ENCODE peak calls at places on chromosomes 4 and X, in nine cellular contexts. I is fibroblast of pulmonary artery, N is bronchial epithelial cell, G is cardiac fibroblast, W is colonic mucosa, Z is AG04450, U is Peyer's patch, A is cardiac muscle cell, X is breast epithelium. R is an unnamed sample.

GRCh38 chr4:52376107-52376704 is 282.9 kb downstream of the USP46 start:
- DNase-seq in I (peak), N (peak), G (peak), W (peak), Z (peak), U (no peak), A (peak), X (no peak), R (peak)

GRCh38 chrX:53435997-53436396 is 1.8 kb upstream of the HSD17B10 start:
- DNase-seq in I (peak), N (peak), G (peak), W (peak), Z (no peak), U (peak), A (peak), X (peak), R (peak)

GRCh38 chr4:3442460-3442958 is 741 bp downstream of the HGFAC start:
- DNase-seq in I (no peak), N (no peak), G (no peak), W (no peak), Z (no peak), U (no peak), A (no peak), X (no peak), R (no peak)

GRCh38 chr4:139943277-139943676 is 210.7 kb downstream of the MAML3 start:
- DNase-seq in I (no peak), N (no peak), G (no peak), W (no peak), Z (no peak), U (no peak), A (peak), X (no peak), R (no peak)

GRCh38 chr4:107380836-107381438 is 339.1 kb downstream of the PAPSS1 start:
- DNase-seq in I (no peak), N (no peak), G (no peak), W (no peak), Z (no peak), U (no peak), A (no peak), X (no peak), R (no peak)

GRCh38 chrX:80663331-80663730 is 146.3 kb downstream of the BRWD3 start:
- DNase-seq in I (no peak), N (no peak), G (no peak), W (no peak), Z (no peak), U (no peak), A (no peak), X (no peak), R (no peak)

GRCh38 chr4:2354760-2355159 is 63.7 kb downstream of the ZFYVE28 start:
- DNase-seq in I (no peak), N (no peak), G (no peak), W (no peak), Z (no peak), U (no peak), A (no peak), X (peak), R (peak)

GRCh38 chr4:44532851-44533250 is 84.2 kb upstream of the KCTD8 start:
- DNase-seq in I (peak), N (no peak), G (peak), W (no peak), Z (no peak), U (no peak), A (no peak), X (no peak), R (no peak)

GRCh38 chr4:57073559-57073958 is 36.6 kb downstream of the IGFBP7 start:
- DNase-seq in I (no peak), N (no peak), G (no peak), W (no peak), Z (no peak), U (no peak), A (no peak), X (no peak), R (no peak)

GRCh38 chr4:32574803-32575202 is 1854.6 kb downstream of the PCDH7 start:
- DNase-seq in I (no peak), N (no peak), G (no peak), W (no peak), Z (no peak), U (no peak), A (no peak), X (no peak), R (no peak)

GRCh38 chr4:184331155-184331995 is 113.7 kb upstream of the ENPP6 start:
- DNase-seq in I (no peak), N (peak), G (no peak), W (peak), Z (no peak), U (no peak), A (no peak), X (peak), R (no peak)

GRCh38 chr4:1854752-1855151 is 1.2 kb downstream of the LETM1 start:
- DNase-seq in I (no peak), N (no peak), G (no peak), W (no peak), Z (no peak), U (no peak), A (no peak), X (no peak), R (no peak)

GRCh38 chr4:99436976-99437655 is 2.0 kb upstream of the ADH7 start:
- DNase-seq in I (no peak), N (peak), G (no peak), W (no peak), Z (no peak), U (no peak), A (no peak), X (no peak), R (no peak)

GRCh38 chr4:48341776-48342558 is 638 bp downstream of the SLAIN2 start:
- DNase-seq in I (peak), N (no peak), G (peak), W (peak), Z (no peak), U (peak), A (peak), X (peak), R (peak)

GRCh38 chr4:169869487-169869886 is 111.7 kb upstream of the HPF1 start:
- DNase-seq in I (peak), N (no peak), G (peak), W (no peak), Z (no peak), U (no peak), A (no peak), X (no peak), R (no peak)

GRCh38 chrX:155611302-155611701 is 1.4 kb downstream of the TMLHE start:
- DNase-seq in I (no peak), N (no peak), G (no peak), W (no peak), Z (no peak), U (no peak), A (no peak), X (no peak), R (no peak)

GRCh38 chr4:9979101-9979815 is 42.0 kb downstream of the SLC2A9 start:
- DNase-seq in I (no peak), N (no peak), G (no peak), W (no peak), Z (no peak), U (no peak), A (no peak), X (no peak), R (no peak)

GRCh38 chr4:188110741-188111458 is 1.5 kb upstream of the TRIML2 start:
- DNase-seq in I (no peak), N (peak), G (peak), W (no peak), Z (no peak), U (no peak), A (no peak), X (no peak), R (no peak)

GRCh38 chr4:3512279-3512678 is 19.9 kb downstream of the LRPAP1 start:
- DNase-seq in I (no peak), N (no peak), G (no peak), W (no peak), Z (no peak), U (no peak), A (no peak), X (no peak), R (no peak)

GRCh38 chrX:151984328-151984727 is 9.9 kb upstream of the GABRE start:
- DNase-seq in I (peak), N (peak), G (peak), W (no peak), Z (no peak), U (no peak), A (no peak), X (no peak), R (no peak)

GRCh38 chr4:140256941-140257340 is 103.0 kb upstream of the MAML3 start:
- DNase-seq in I (no peak), N (no peak), G (peak), W (no peak), Z (no peak), U (no peak), A (no peak), X (no peak), R (no peak)

GRCh38 chrX:38661561-38661960 is 100.2 kb downstream of the TSPAN7 start:
- DNase-seq in I (no peak), N (no peak), G (no peak), W (no peak), Z (no peak), U (no peak), A (no peak), X (no peak), R (peak)

GRCh38 chrX:15877380-15877779 is 22.8 kb upstream of the AP1S2 start:
- DNase-seq in I (peak), N (peak), G (peak), W (no peak), Z (peak), U (no peak), A (no peak), X (no peak), R (no peak)

GRCh38 chrX:39470588-39471155 is 627.1 kb downstream of the BCOR start:
- DNase-seq in I (peak), N (no peak), G (peak), W (peak), Z (no peak), U (no peak), A (no peak), X (no peak), R (no peak)

GRCh38 chrX:56986138-56986537 is 9.2 kb downstream of the SPIN3 start:
- DNase-seq in I (no peak), N (peak), G (peak), W (no peak), Z (no peak), U (no peak), A (no peak), X (no peak), R (peak)

GRCh38 chr4:69156913-69157312 is 57.6 kb downstream of the UGT2B11 start:
- DNase-seq in I (peak), N (peak), G (peak), W (no peak), Z (no peak), U (no peak), A (no peak), X (no peak), R (no peak)

GRCh38 chr4:49002931-49003330 is 16.9 kb downstream of the CWH43 start:
- DNase-seq in I (no peak), N (no peak), G (no peak), W (no peak), Z (no peak), U (no peak), A (no peak), X (no peak), R (no peak)

GRCh38 chr4:189974056-189974455 is 33.4 kb downstream of the FRG1 start:
- DNase-seq in I (peak), N (peak), G (peak), W (no peak), Z (no peak), U (no peak), A (no peak), X (no peak), R (no peak)

GRCh38 chrX:12042615-12043014 is 95.7 kb upstream of the FRMPD4 start:
- DNase-seq in I (no peak), N (no peak), G (no peak), W (no peak), Z (no peak), U (no peak), A (no peak), X (no peak), R (peak)

GRCh38 chr4:111066447-111066846 is 443.6 kb upstream of the PITX2 start:
- DNase-seq in I (no peak), N (no peak), G (peak), W (no peak), Z (no peak), U (no peak), A (no peak), X (no peak), R (no peak)

GRCh38 chrX:132843387-132843786 is 115.0 kb downstream of the HS6ST2 start:
- DNase-seq in I (no peak), N (peak), G (no peak), W (no peak), Z (no peak), U (no peak), A (no peak), X (no peak), R (no peak)

GRCh38 chrX:131393426-131393825 is 104.3 kb upstream of the IGSF1 start:
- DNase-seq in I (no peak), N (no peak), G (no peak), W (no peak), Z (no peak), U (no peak), A (no peak), X (no peak), R (no peak)

GRCh38 chr4:6905501-6905900 is 4.1 kb upstream of the TBC1D14 start:
- DNase-seq in I (no peak), N (no peak), G (no peak), W (no peak), Z (no peak), U (peak), A (no peak), X (no peak), R (no peak)

GRCh38 chrX:30302957-30303356 is 6.2 kb downstream of the NR0B1 start:
- DNase-seq in I (no peak), N (peak), G (no peak), W (no peak), Z (no peak), U (no peak), A (no peak), X (no peak), R (no peak)

GRCh38 chr4:183171484-183172267 is 72.6 kb downstream of the WWC2 start:
- DNase-seq in I (no peak), N (peak), G (peak), W (no peak), Z (no peak), U (no peak), A (no peak), X (no peak), R (no peak)

GRCh38 chrX:45186643-45187026 is 14.0 kb downstream of the DIPK2B start:
- DNase-seq in I (no peak), N (no peak), G (no peak), W (no peak), Z (no peak), U (no peak), A (no peak), X (no peak), R (no peak)
- H3K4me3 ChIP-seq in I (peak), N (no peak), G (no peak), W (peak), Z (no peak), U (peak), A (no peak), X (peak), R (no peak)

DNA sequence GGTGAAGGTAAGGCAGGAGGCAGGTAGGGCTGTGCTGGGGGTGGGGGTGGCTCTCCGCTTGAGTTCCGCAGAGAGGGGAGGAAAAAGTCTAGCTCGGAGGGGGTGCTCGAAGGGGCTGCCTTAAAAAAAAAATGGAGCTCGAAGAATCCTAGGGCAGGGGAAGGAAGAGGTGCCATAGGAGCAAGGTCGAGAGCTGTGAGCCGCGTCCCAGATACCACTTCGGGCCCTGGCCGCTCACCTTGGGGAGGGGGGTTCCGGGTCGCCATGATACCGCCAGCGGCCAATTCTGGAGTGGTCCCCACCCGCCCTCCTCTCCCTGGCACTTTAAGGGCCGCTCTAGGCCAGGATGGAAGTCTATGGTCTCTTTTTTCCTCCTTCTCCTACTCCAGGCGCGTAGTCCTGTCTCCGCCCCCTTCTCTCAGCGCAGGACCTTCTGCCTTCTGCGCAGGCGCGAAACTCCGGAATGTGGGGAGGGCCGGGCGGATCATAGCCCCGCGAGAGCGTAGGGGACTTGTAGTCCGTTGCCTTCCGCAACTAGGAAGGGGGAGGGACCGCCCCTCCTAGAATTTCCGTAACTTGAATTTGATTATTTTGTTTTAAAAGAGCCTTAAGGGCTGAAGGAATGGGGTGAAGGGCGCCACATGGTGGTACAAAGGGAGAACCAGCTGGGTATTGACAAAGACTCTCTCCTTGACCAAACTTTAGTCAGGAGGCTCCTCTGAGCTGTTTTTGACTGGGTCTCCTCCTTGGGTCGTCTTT is at the start of gene FUNDC1:
- DNase-seq in I (peak), N (peak), G (peak), W (peak), Z (peak), U (peak), A (peak), X (peak), R (peak)
- TF ChIP-seq CTCF in I (peak), N (peak), G (peak), W (peak), Z (peak), U (peak), A (peak), X (peak), R (peak)

GRCh38 chr4:70724463-70724862 is 2.7 kb downstream of the RUFY3 start:
- DNase-seq in I (no peak), N (no peak), G (no peak), W (no peak), Z (no peak), U (no peak), A (no peak), X (no peak), R (no peak)

GRCh38 chr4:70721747-70722146 is at the start of gene RUFY3:
- DNase-seq in I (peak), N (no peak), G (peak), W (no peak), Z (peak), U (no peak), A (no peak), X (no peak), R (no peak)

GRCh38 chr4:70725633-70726032 is 3.9 kb downstream of the RUFY3 start:
- DNase-seq in I (no peak), N (no peak), G (no peak), W (no peak), Z (no peak), U (no peak), A (no peak), X (no peak), R (no peak)

GRCh38 chr4:70718811-70719604 is 2.8 kb upstream of the RUFY3 start:
- DNase-seq in I (no peak), N (peak), G (no peak), W (no peak), Z (no peak), U (no peak), A (no peak), X (no peak), R (no peak)

GRCh38 chr4:70722199-70722791 is 531 bp downstream of the RUFY3 start:
- DNase-seq in I (peak), N (no peak), G (peak), W (no peak), Z (no peak), U (no peak), A (no peak), X (no peak), R (no peak)
- H3K4me3 ChIP-seq in I (peak), N (no peak), G (peak), W (no peak), Z (peak), U (no peak), A (no peak), X (peak), R (no peak)

DNA sequence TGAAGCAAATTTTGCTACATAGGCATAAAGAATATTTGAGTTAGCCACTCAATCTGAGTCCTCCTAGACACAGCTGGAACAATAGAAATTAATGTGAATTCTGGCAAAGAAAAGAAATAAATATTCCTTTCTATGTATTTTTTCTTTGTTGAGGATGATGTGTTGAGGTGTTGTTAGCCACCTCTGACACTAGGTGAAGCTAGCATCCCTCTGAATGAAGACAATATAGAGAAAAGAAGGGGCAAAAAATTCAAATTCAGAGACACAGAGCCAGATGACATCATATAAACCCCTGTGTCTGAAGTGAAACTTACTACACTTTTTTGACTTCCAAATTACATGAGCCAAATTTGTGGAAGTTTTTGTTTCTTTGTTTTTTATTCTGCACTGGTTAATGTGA is 34.6 kb upstream of the TMPRSS11D start:
- DNase-seq in I (no peak), N (peak), G (no peak), W (no peak), Z (no peak), U (no peak), A (no peak), X (no peak), R (no peak)
- TF ChIP-seq CTCF in I (peak), N (peak), G (peak), W (no peak), Z (peak), U (no peak), A (no peak), X (no peak), R (peak)

GRCh38 chrX:24774650-24775049 is 80.9 kb downstream of the POLA1 start:
- DNase-seq in I (peak), N (peak), G (peak), W (no peak), Z (no peak), U (no peak), A (no peak), X (no peak), R (no peak)

GRCh38 chrX:24775891-24776290 is 82.2 kb downstream of the POLA1 start:
- DNase-seq in I (no peak), N (no peak), G (no peak), W (no peak), Z (no peak), U (no peak), A (no peak), X (no peak), R (no peak)

GRCh38 chrX:24782011-24782410 is 88.3 kb downstream of the POLA1 start:
- DNase-seq in I (no peak), N (no peak), G (no peak), W (no peak), Z (no peak), U (no peak), A (no peak), X (no peak), R (no peak)

DNA sequence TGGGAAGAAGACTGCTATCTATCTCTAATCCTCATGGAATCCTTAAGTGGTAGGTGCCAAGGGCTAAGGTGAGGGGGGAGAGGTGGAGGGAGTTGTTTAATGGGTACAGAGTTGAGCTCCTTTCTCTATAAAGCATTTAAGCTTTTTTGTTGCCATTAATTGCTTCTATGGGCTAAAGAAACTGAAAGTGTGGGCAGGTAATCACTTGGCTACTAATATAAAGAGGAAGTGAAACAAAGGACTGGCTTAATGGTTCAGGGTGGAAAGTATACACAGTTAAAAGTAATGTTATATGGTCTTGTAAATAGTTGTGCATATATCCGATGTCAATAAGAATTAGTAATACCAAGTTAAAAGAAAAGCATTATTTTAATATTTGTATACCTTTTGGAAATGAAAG is 83.9 kb downstream of the POLA1 start:
- DNase-seq in I (no peak), N (no peak), G (no peak), W (no peak), Z (no peak), U (no peak), A (no peak), X (no peak), R (peak)
- H3K4me3 ChIP-seq in I (no peak), N (no peak), G (no peak), W (no peak), Z (no peak), U (no peak), A (no peak), X (no peak), R (no peak)

GRCh38 chr4:151455212-151455611 is 46.2 kb downstream of the FHIP1A start:
- DNase-seq in I (no peak), N (no peak), G (no peak), W (no peak), Z (no peak), U (no peak), A (no peak), X (no peak), R (no peak)
- TF ChIP-seq CTCF in I (no peak), N (no peak), G (no peak), W (no peak), Z (no peak), U (peak), A (no peak), X (no peak), R (no peak)